ENCODE peak calls at places on chromosomes 6 and 20, in ten cellular contexts. L, K, N, C, X, V, A, E, R and O are unnamed samples.

GRCh38 chr20:46004813-46005505 is 3.7 kb upstream of the MMP9 start:
- DNase-seq in X (no peak), E (no peak), V (no peak), N (no peak), L (no peak), R (no peak), K (peak), C (no peak), A (no peak), O (peak)

GRCh38 chr6:26323525-26324294 is 41.3 kb upstream of the BTN3A2 start:
- DNase-seq in K (no peak), L (no peak), X (no peak), N (no peak), A (no peak), R (no peak), C (no peak), V (no peak), E (no peak), O (no peak)

GRCh38 chr20:22611636-22612035 is 27.3 kb upstream of the FOXA2 start:
- DNase-seq in V (no peak), X (no peak), C (no peak), L (no peak), E (no peak), N (no peak), K (no peak), A (no peak), R (no peak), O (no peak)

GRCh38 chr20:2751868-2752630 is 48.4 kb downstream of the CPXM1 start:
- DNase-seq in V (peak), C (no peak), X (peak), A (no peak), K (peak), R (no peak), E (no peak), L (peak), N (peak), O (no peak)

GRCh38 chr6:143805832-143806281 is 37.3 kb upstream of the LTV1 start:
- DNase-seq in R (peak), N (no peak), A (no peak), L (no peak), X (no peak), K (no peak), V (no peak), E (no peak), C (peak), O (no peak)

GRCh38 chr20:9555781-9556180 is 41.4 kb downstream of the LAMP5 start:
- DNase-seq in N (no peak), E (no peak), L (peak), R (peak), K (peak), A (no peak), X (no peak), V (no peak), C (no peak), O (no peak)

GRCh38 chr6:6320901-6321300 is 439 bp upstream of the F13A1 start:
- DNase-seq in L (no peak), E (no peak), N (no peak), K (peak), A (no peak), R (no peak), C (no peak), X (no peak), V (no peak), O (no peak)

GRCh38 chr20:57999465-58000111 is 228.9 kb downstream of the ANKRD60 start:
- DNase-seq in V (no peak), L (no peak), R (no peak), E (no peak), N (no peak), K (no peak), C (no peak), A (no peak), X (no peak), O (no peak)

GRCh38 chr6:168272379-168273011 is 47.1 kb downstream of the DACT2 start:
- DNase-seq in K (no peak), A (peak), E (no peak), V (no peak), N (no peak), C (no peak), X (no peak), L (no peak), R (no peak), O (no peak)

GRCh38 chr6:111644893-111645430 is 39.3 kb upstream of the TRAF3IP2 start:
- DNase-seq in L (no peak), X (no peak), N (no peak), C (no peak), R (no peak), A (no peak), K (no peak), V (no peak), E (peak), O (no peak)

GRCh38 chr6:152356659-152357058 is 280.5 kb downstream of the SYNE1 start:
- DNase-seq in E (no peak), C (no peak), X (no peak), A (no peak), V (no peak), K (peak), N (peak), R (peak), L (peak), O (no peak)

GRCh38 chr6:133198725-133199124 is 42.4 kb upstream of the EYA4 start:
- DNase-seq in L (peak), A (no peak), C (peak), K (peak), V (no peak), E (no peak), N (no peak), X (no peak), R (peak), O (no peak)

GRCh38 chr6:2950713-2951112 is 20.7 kb downstream of the SERPINB6 start:
- DNase-seq in L (no peak), K (peak), A (no peak), X (no peak), V (no peak), R (no peak), N (no peak), C (no peak), E (no peak), O (no peak)

GRCh38 chr6:87705070-87705691 is 3.1 kb upstream of the AKIRIN2 start:
- DNase-seq in A (no peak), N (no peak), C (peak), V (no peak), X (no peak), E (no peak), K (peak), R (peak), L (peak), O (no peak)

GRCh38 chr6:37372116-37372515 is 18.3 kb downstream of the RNF8 start:
- DNase-seq in K (peak), E (no peak), X (no peak), R (peak), A (no peak), V (no peak), C (peak), N (no peak), L (no peak), O (no peak)

GRCh38 chr6:161162722-161163121 is 111.1 kb downstream of the AGPAT4 start:
- DNase-seq in C (no peak), A (peak), N (no peak), V (no peak), X (no peak), R (no peak), E (no peak), K (no peak), L (no peak), O (no peak)

GRCh38 chr6:23280445-23280844 is 711.1 kb downstream of the HDGFL1 start:
- DNase-seq in C (no peak), X (no peak), K (no peak), E (no peak), R (no peak), N (no peak), A (no peak), L (no peak), V (no peak), O (no peak)

GRCh38 chr6:79694156-79694555 is 63.0 kb downstream of the SH3BGRL2 start:
- DNase-seq in L (no peak), A (no peak), E (no peak), N (no peak), X (no peak), C (no peak), K (no peak), V (no peak), R (no peak), O (no peak)

DNA sequence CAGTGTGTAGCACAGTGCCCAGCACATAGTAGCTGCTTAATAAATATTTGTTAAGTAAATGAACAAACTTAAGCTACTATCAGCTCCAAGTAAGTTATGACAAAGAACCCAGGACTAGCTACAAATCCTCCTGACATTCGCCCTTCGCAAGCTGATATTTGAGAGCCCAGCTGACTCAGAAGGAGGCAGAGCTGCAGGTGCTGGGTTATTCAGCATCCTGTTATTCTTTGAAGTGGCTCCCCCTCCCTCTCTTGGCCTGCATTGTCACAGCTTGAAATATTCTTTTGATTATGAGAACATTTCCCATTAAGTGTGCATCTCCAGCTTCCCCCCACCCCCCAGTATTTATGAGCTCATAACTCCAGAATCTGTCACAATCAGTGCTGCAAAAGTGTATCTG is 78.8 kb upstream of the RALY start:
- DNase-seq in E (no peak), C (peak), K (peak), A (no peak), V (no peak), L (peak), X (no peak), N (peak), R (peak), O (no peak)
- TF ChIP-seq CTCF in E (no peak), C (no peak), K (peak), A (no peak), V (no peak), L (no peak), X (no peak), N (peak), R (peak), O (no peak)

GRCh38 chr20:59577037-59577808 is 27.1 kb upstream of the PHACTR3 start:
- DNase-seq in A (no peak), V (no peak), K (no peak), X (peak), C (no peak), N (no peak), E (peak), L (no peak), R (no peak), O (peak)
- H3K4me3 ChIP-seq in A (no peak), V (no peak), K (no peak), X (peak), C (no peak), N (no peak), E (peak), L (peak), R (no peak), O (no peak)

GRCh38 chr6:149482542-149483261 is 2.1 kb downstream of the ZC3H12D start:
- DNase-seq in A (no peak), X (no peak), N (no peak), K (no peak), R (no peak), V (no peak), L (no peak), C (no peak), E (no peak), O (no peak)

GRCh38 chr6:149483849-149484635 is 772 bp downstream of the ZC3H12D start:
- DNase-seq in R (no peak), V (no peak), C (no peak), E (no peak), A (no peak), X (no peak), L (no peak), N (no peak), K (no peak), O (no peak)

GRCh38 chr6:149487316-149487715 is 2.5 kb upstream of the ZC3H12D start:
- DNase-seq in V (no peak), C (no peak), E (no peak), N (no peak), X (no peak), K (no peak), R (no peak), A (no peak), L (no peak), O (no peak)

GRCh38 chr6:149483302-149483701 is 1.5 kb downstream of the ZC3H12D start:
- DNase-seq in R (no peak), X (no peak), N (no peak), L (no peak), A (no peak), E (no peak), C (no peak), V (no peak), K (no peak), O (no peak)

DNA sequence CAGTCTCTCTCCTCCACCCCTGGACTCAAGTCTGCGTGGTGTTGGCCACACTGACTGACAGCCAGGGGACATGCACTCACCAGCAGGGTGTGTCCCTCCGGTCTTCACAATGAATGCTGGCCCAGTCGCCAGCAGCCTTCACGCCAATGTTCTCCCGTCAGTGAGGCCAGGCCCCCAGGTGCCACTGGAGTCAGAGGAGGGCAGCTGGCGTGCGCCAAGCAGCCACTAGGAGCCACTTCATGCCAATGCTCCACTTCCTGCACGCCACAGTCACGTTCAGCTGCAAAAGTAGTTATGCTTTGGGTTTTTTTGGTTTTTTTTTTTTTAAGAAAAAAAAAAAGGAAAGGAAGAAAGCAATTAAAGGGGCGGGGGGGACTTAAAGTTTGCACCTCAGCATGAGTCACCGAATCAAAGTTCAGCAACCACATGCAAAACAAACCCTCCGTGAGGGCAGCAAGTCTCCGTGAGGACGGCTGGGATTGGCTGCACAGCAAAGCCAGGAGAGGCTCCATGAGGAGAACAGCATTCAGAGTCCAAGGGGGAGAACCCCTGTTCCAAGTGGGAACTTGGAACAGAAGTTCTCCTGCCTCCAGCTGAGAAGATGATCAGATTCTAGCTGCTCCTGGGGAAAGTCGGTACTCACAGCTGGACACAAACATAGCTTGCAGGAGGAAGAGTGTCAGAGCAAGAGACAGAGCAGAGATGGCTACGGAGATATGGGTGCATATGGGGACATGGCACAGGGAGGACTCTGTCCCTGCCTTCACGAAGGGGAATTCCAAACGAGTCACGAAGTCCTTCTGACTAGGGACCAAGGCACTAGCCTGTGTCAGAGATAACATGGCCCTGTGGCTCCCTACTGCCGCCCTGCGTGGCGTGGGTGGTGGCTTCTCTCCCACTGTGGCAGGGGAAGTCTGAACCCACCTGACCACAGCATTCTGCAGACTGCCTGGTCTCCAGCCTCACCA is at the start of gene ZC3H12D:
- DNase-seq in K (peak), E (peak), A (no peak), L (peak), X (no peak), R (peak), N (no peak), V (peak), C (peak), O (no peak)
- TF ChIP-seq CTCF in K (peak), E (no peak), A (no peak), L (no peak), X (no peak), R (no peak), N (no peak), V (no peak), C (no peak), O (no peak)

GRCh38 chr20:62923669-62924566 is 2.4 kb downstream of the DIDO1 start:
- DNase-seq in C (no peak), V (no peak), A (no peak), R (no peak), N (no peak), L (no peak), E (no peak), K (no peak), X (no peak), O (no peak)

GRCh38 chr20:62920039-62920645 is 6.2 kb downstream of the DIDO1 start:
- DNase-seq in E (no peak), N (no peak), A (no peak), C (no peak), R (no peak), K (no peak), X (no peak), L (no peak), V (no peak), O (peak)

GRCh38 chr20:62921119-62921687 is 5.1 kb downstream of the DIDO1 start:
- DNase-seq in K (peak), X (no peak), A (peak), E (no peak), L (peak), R (peak), C (peak), N (peak), V (peak), O (peak)

GRCh38 chr20:62924567-62925419 is 1.5 kb downstream of the DIDO1 start:
- DNase-seq in R (peak), A (no peak), K (peak), C (peak), L (peak), N (no peak), V (peak), X (no peak), E (no peak), O (peak)

DNA sequence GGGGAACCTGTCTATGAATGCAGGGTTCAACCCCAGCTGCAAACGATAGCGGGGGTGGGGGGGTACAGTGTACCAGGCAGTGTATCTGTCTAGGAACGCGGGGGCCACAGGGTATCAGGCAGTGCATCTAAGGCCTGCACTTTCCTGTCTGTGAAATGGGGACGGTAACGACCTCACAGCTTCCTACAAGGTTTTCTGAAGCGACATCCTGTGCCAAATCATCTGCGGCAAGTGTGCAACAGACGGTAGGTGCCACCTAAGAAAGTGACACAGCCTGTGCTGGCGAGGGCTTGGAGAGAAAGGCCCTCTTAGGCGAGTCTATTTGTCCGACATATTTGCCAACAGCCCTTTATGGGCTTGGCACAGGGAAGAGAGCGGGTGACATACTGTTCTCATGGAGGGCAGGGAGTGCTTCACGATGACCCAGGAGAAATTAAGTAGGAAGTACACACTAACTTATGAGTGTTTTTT is 3.8 kb downstream of the DIDO1 start:
- DNase-seq in A (no peak), X (no peak), N (no peak), E (no peak), C (no peak), R (no peak), K (no peak), V (no peak), L (no peak), O (peak)
- H3K4me3 ChIP-seq in A (no peak), X (no peak), N (no peak), E (no peak), C (no peak), R (no peak), K (no peak), V (no peak), L (no peak), O (no peak)

GRCh38 chr6:54737247-54737646 is 109.3 kb upstream of the FAM83B start:
- DNase-seq in L (peak), A (peak), K (no peak), X (no peak), E (no peak), R (no peak), V (no peak), N (no peak), C (no peak), O (no peak)
- TF ChIP-seq CTCF in L (no peak), A (peak), K (peak), X (no peak), E (no peak), R (peak), V (no peak), N (peak), C (no peak), O (no peak)

GRCh38 chr6:106084106-106084963 is 1.8 kb upstream of the PRDM1 start:
- DNase-seq in V (no peak), C (peak), X (no peak), E (no peak), K (peak), R (peak), L (peak), A (peak), N (peak), O (no peak)

GRCh38 chr6:106083618-106084017 is 2.5 kb upstream of the PRDM1 start:
- DNase-seq in X (no peak), R (no peak), A (no peak), L (no peak), E (no peak), N (peak), V (no peak), K (no peak), C (no peak), O (no peak)

GRCh38 chr6:106085984-106086832 is at the start of gene PRDM1:
- DNase-seq in X (peak), C (peak), K (peak), E (peak), A (peak), V (peak), R (peak), N (peak), L (peak), O (peak)

GRCh38 chr6:106084973-106085686 is 1.0 kb upstream of the PRDM1 start:
- DNase-seq in K (peak), E (no peak), X (no peak), L (peak), N (peak), C (no peak), A (no peak), V (no peak), R (peak), O (no peak)

GRCh38 chr6:106085687-106085983 is 501 bp upstream of the PRDM1 start:
- DNase-seq in N (no peak), A (no peak), V (no peak), C (no peak), X (no peak), E (no peak), K (no peak), R (no peak), L (no peak), O (no peak)
- H3K4me3 ChIP-seq in N (peak), A (peak), V (no peak), C (peak), X (peak), E (peak), K (peak), R (peak), L (peak), O (peak)

GRCh38 chr20:61562897-61563504 is 310.9 kb downstream of the CDH4 start:
- DNase-seq in C (no peak), L (no peak), E (no peak), R (no peak), X (no peak), N (no peak), V (no peak), K (no peak), A (no peak), O (no peak)

GRCh38 chr20:61561111-61561830 is 309.2 kb downstream of the CDH4 start:
- DNase-seq in C (no peak), N (no peak), K (no peak), L (no peak), X (no peak), V (no peak), R (no peak), A (no peak), E (no peak), O (no peak)

GRCh38 chr20:61559706-61560315 is 307.8 kb downstream of the CDH4 start:
- DNase-seq in A (no peak), X (no peak), E (no peak), V (no peak), R (no peak), L (no peak), K (no peak), C (no peak), N (no peak), O (no peak)

GRCh38 chr20:61558726-61559125 is 306.7 kb downstream of the CDH4 start:
- DNase-seq in A (no peak), N (no peak), E (no peak), V (no peak), C (peak), K (no peak), X (no peak), L (no peak), R (peak), O (no peak)

DNA sequence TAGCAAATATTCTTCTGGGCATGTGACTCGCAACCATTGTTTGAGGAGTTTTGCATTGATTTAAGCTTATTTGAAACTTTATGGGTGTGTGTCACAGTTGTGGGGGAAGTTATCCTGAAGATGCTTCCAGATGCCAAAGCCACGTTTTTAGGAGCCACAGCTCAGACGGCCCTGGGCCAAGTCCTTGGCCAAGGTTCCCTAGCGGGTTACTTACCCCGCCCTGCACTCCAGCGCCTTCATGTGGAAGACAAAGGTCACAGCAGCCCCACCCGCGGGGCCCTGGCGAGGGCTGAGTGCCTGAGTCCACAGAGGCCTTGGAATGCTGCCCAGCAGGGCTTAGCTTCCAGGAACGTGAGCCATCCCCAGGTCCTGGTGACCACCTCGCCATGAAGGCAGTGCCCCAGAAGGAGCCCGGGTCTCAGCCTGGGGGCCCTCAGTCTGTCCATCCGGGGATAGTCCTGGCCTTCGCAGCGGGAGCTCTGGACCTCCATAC is 308.3 kb downstream of the CDH4 start:
- DNase-seq in R (peak), C (peak), E (no peak), A (no peak), X (no peak), N (no peak), V (peak), L (peak), K (peak), O (no peak)
- TF ChIP-seq CTCF in R (peak), C (peak), E (no peak), A (no peak), X (no peak), N (no peak), V (no peak), L (no peak), K (no peak), O (peak)

GRCh38 chr6:44202332-44202971 is 14.3 kb upstream of the MYMX start:
- DNase-seq in A (no peak), E (no peak), X (no peak), K (no peak), R (no peak), C (no peak), L (no peak), V (no peak), N (no peak), O (no peak)
- H3K4me3 ChIP-seq in A (no peak), E (no peak), X (no peak), K (no peak), R (no peak), C (no peak), L (no peak), V (no peak), N (no peak), O (no peak)